ENCODE peak calls at places on chromosomes 4 and X, in six cellular contexts. T, E, M, K, S and Y are unnamed samples.

GRCh38 chr4:74114234-74114633 is 15.2 kb upstream of the CXCL2 start:
- DNase-seq in M (no peak), T (no peak), K (no peak), S (no peak), E (peak), Y (no peak)

GRCh38 chr4:112910109-112910736 is 139.2 kb upstream of the ANK2 start:
- DNase-seq in K (no peak), M (no peak), E (peak), S (no peak), T (no peak), Y (no peak)

GRCh38 chr4:36351082-36351666 is 69.8 kb downstream of the DTHD1 start:
- DNase-seq in T (peak), S (peak), M (peak), E (peak), K (peak), Y (peak)

GRCh38 chr4:17066972-17067371 is 168.5 kb upstream of the LDB2 start:
- DNase-seq in E (peak), T (no peak), K (no peak), M (no peak), S (peak), Y (no peak)

GRCh38 chrX:39750798-39751197 is 347.0 kb downstream of the BCOR start:
- DNase-seq in S (no peak), K (no peak), T (no peak), M (no peak), E (no peak), Y (no peak)

GRCh38 chr4:2290974-2291704 is 29.2 kb upstream of the MXD4 start:
- DNase-seq in E (no peak), M (no peak), S (peak), K (peak), T (no peak), Y (no peak)

GRCh38 chr4:3792813-3793212 is 26.6 kb downstream of the ADRA2C start:
- DNase-seq in K (no peak), S (no peak), E (no peak), M (no peak), T (peak), Y (no peak)

GRCh38 chrX:82585868-82586267 is 922.2 kb upstream of the POU3F4 start:
- DNase-seq in T (no peak), M (no peak), S (no peak), E (no peak), K (no peak), Y (no peak)

GRCh38 chr4:128854433-128854832 is 44.9 kb downstream of the JADE1 start:
- DNase-seq in S (no peak), K (no peak), E (peak), M (no peak), T (no peak), Y (no peak)

DNA sequence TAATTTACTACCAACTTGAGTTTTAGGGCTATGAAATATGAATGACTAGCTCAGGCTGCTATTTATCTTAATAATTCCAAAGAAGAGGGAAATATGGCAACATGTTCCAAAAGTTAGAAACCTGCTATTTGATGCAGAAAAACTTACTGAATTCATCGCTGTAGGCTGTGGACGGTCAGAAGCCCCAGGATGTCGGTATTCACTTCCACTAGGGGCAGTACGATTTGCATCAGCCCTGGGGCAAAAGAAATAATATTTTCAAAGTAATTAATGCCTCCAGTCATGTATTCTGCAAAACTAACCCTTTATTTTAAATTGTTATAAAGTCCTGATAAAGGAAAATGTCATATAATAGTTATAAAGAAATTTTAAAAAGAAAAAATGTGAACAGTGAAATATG is 4.5 kb downstream of the PLRG1 start:
- DNase-seq in T (no peak), K (no peak), M (no peak), S (no peak), E (no peak), Y (no peak)
- TF ChIP-seq CTCF in T (peak), K (no peak), M (no peak), S (no peak), E (peak), Y (peak)

GRCh38 chrX:103211012-103211715 is 3.7 kb upstream of the BEX4 start:
- DNase-seq in E (peak), K (peak), M (peak), S (no peak), T (peak), Y (no peak)
- TF ChIP-seq CTCF in E (peak), K (no peak), M (peak), S (peak), T (peak), Y (peak)

GRCh38 chr4:37803348-37803973 is 23.0 kb upstream of the PGM2 start:
- DNase-seq in S (no peak), E (peak), M (no peak), T (peak), K (peak), Y (no peak)
- TF ChIP-seq CTCF in S (peak), E (peak), M (no peak), T (peak), K (no peak), Y (peak)

DNA sequence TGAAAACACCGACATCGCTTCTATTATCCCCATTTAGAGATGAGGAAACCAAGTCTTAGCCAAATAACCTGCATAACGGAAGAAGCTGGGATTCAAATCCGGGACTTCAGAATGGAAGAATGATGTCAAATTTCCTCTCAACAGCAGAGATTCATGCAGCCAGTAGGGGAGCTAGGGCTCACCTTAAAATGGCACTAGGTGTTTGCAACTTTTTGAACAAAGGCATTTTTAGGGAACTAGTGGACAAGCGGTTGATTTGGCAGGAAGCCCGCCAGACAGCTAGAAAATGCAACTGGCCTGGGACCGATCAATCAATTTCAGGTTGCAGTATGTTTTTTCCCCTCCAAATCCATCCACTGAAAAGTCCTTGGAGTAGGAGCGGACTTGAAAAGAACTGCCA is 224.2 kb downstream of the PTTG2 start:
- DNase-seq in S (no peak), T (peak), M (peak), E (no peak), K (no peak), Y (no peak)
- TF ChIP-seq CTCF in S (no peak), T (peak), M (no peak), E (peak), K (no peak), Y (no peak)

GRCh38 chrX:46545111-46546005 is at the start of gene ZNF674:
- DNase-seq in K (peak), T (peak), E (peak), M (peak), S (peak), Y (peak)
- TF ChIP-seq CTCF in K (no peak), T (peak), E (no peak), M (no peak), S (peak), Y (peak)

DNA sequence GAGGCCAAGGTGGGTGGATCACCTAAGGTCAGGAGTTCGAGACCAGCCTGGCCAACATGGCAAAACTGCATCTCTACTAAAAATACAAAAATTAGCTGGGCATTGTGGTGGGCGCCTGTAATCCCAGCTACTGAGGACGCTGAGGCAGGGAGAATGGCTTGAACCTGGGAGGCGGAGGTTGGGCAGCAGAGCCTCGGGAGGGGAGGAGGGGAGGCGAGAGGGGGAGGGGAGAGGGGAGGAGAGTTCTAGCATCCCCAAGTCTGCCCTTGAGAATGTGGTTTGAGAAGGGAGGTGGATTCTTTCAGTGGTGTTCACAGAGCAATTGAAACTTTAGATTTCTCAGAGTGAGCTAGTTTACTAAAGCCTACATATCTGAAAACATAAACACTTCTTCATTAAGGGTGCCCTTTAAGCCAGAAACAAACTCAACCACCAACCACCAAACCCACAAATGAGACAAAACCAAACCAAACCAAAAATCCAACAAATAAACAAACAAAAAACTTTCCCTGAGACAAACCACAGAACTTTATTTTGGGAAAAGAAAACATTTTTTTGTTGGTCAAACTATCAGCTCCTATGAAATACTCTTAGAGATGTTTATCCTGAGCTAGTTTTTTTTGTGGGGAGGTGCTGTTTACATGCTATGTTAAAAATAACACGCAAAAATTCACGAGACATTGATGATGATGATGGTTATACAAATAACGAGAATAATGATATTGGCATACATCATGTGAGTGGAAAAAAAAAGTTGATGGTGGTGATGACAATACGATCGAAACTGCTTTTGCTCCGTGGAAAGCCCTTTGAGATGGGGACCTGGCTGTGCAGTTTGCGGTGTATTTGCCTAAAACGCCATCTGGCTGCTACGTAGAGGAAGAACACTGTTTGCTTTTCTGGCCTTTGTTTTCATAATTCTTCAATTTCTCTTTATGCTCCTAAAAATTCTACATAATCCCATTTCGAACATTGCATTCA is 98.2 kb upstream of the PRKX start:
- DNase-seq in E (peak), S (no peak), K (no peak), M (peak), T (peak), Y (no peak)
- TF ChIP-seq CTCF in E (peak), S (peak), K (peak), M (peak), T (peak), Y (peak)

GRCh38 chr4:56972389-56972788 is 5.0 kb downstream of the NOA1 start:
- DNase-seq in T (no peak), E (no peak), K (no peak), M (no peak), S (no peak), Y (no peak)
- TF ChIP-seq CTCF in T (no peak), E (no peak), K (no peak), M (no peak), S (no peak), Y (no peak)